ENCODE peak calls at places on chromosomes 16 and 17, in four cellular contexts. G is K562, H is SK-N-SH, N is GM12878. E is an unnamed sample.

GRCh38 chr17:17403899-17404576 is 72.8 kb upstream of the MED9 start:
- DNase-seq in G (no peak), H (peak), N (no peak), E (no peak)

GRCh38 chr17:78289802-78290363 is 58.5 kb downstream of the TMEM235 start:
- DNase-seq in H (peak), G (peak), N (peak), E (peak)

GRCh38 chr17:39757931-39758873 is 20.5 kb downstream of the GRB7 start:
- DNase-seq in G (no peak), H (no peak), N (peak), E (no peak)

GRCh38 chr17:17568772-17569195 is 22.7 kb downstream of the PEMT start:
- DNase-seq in H (peak), G (peak), N (no peak), E (peak)

GRCh38 chr16:88285514-88285822 is 97.3 kb upstream of the ZNF469 start:
- DNase-seq in G (no peak), H (no peak), N (no peak), E (no peak)

GRCh38 chr16:24677388-24677787 is 52.1 kb upstream of the TNRC6A start:
- DNase-seq in H (no peak), N (no peak), G (no peak), E (no peak)

GRCh38 chr17:79316805-79317204 is 242.2 kb downstream of the ENGASE start:
- DNase-seq in N (no peak), H (no peak), G (no peak), E (no peak)

GRCh38 chr16:88715312-88716190 is 9.2 kb downstream of the CTU2 start:
- DNase-seq in G (no peak), H (no peak), N (no peak), E (no peak)

GRCh38 chr17:65184235-65184959 is 47.2 kb downstream of the RGS9 start:
- DNase-seq in N (no peak), G (no peak), H (peak), E (no peak)

GRCh38 chr17:27445971-27446370 is 10.3 kb upstream of the KSR1 start:
- DNase-seq in N (no peak), H (no peak), G (no peak), E (no peak)

GRCh38 chr16:53779186-53779585 is 75.2 kb downstream of the FTO start:
- DNase-seq in H (no peak), N (no peak), G (no peak), E (no peak)

GRCh38 chr17:16938496-16939270 is 33.2 kb downstream of the TNFRSF13B start:
- DNase-seq in N (no peak), H (no peak), G (no peak), E (no peak)

GRCh38 chr17:76232342-76232741 is 8.0 kb downstream of the RNF157 start:
- DNase-seq in G (no peak), H (no peak), N (no peak), E (no peak)

GRCh38 chr17:49746791-49747490 is 17.0 kb downstream of the FAM117A start:
- DNase-seq in G (no peak), N (peak), H (no peak), E (no peak)

GRCh38 chr17:28925912-28926365 is 23.1 kb upstream of the DHRS13 start:
- DNase-seq in H (no peak), G (peak), N (peak), E (no peak)

GRCh38 chr17:10114931-10115535 is 83.4 kb downstream of the GAS7 start:
- DNase-seq in N (peak), G (no peak), H (peak), E (no peak)

GRCh38 chr17:28725166-28725659 is 820 bp downstream of the TLCD1 start:
- DNase-seq in G (peak), H (no peak), N (no peak), E (no peak)

GRCh38 chr16:56793504-56793903 is 63.6 kb downstream of the NUP93 start:
- DNase-seq in N (no peak), G (peak), H (no peak), E (no peak)

GRCh38 chr17:64269687-64270649 is 6.9 kb upstream of the TEX2 start:
- DNase-seq in H (peak), N (no peak), G (no peak), E (no peak)

GRCh38 chr17:77811521-77811920 is 147.0 kb upstream of the TNRC6C start:
- DNase-seq in N (no peak), H (no peak), G (no peak), E (no peak)

GRCh38 chr16:83328936-83329335 is 478.8 kb upstream of the HSBP1 start:
- DNase-seq in H (no peak), G (no peak), N (no peak), E (no peak)

GRCh38 chr16:11389631-11390565 is 44.6 kb downstream of the RMI2 start:
- DNase-seq in G (no peak), N (no peak), H (peak), E (no peak)

GRCh38 chr17:78774956-78775571 is 7.0 kb downstream of the CYTH1 start:
- DNase-seq in G (no peak), H (no peak), N (no peak), E (no peak)

GRCh38 chr17:39634384-39634871 is 2.5 kb upstream of the STARD3 start:
- DNase-seq in G (peak), N (no peak), H (peak), E (no peak)

GRCh38 chr16:54936086-54936978 is 5.7 kb downstream of the IRX5 start:
- DNase-seq in N (no peak), G (no peak), H (no peak), E (no peak)

GRCh38 chr17:2391597-2392251 is 9.1 kb downstream of the MNT start:
- DNase-seq in N (no peak), H (no peak), G (no peak), E (no peak)

GRCh38 chr16:84545114-84545737 is 40.8 kb upstream of the MEAK7 start:
- DNase-seq in G (no peak), H (no peak), N (no peak), E (no peak)

GRCh38 chr17:59439261-59439660 is 107.8 kb downstream of the YPEL2 start:
- DNase-seq in H (no peak), G (no peak), N (no peak), E (no peak)

GRCh38 chr17:48639136-48639535 is 13.0 kb upstream of the HOXB9 start:
- DNase-seq in H (no peak), N (no peak), G (peak), E (no peak)

GRCh38 chr16:85069171-85069570 is 41.6 kb downstream of the KIAA0513 start:
- DNase-seq in G (no peak), H (no peak), N (no peak), E (no peak)

GRCh38 chr16:6611535-6611934 is 721.1 kb upstream of the RBFOX1 start:
- DNase-seq in H (no peak), G (peak), N (no peak), E (peak)

GRCh38 chr16:65120811-65121721 is 797 bp downstream of the CDH11 start:
- DNase-seq in N (no peak), H (peak), G (no peak), E (no peak)

GRCh38 chr16:3691778-3692177 is 25.5 kb downstream of the TRAP1 start:
- DNase-seq in N (no peak), G (no peak), H (no peak), E (no peak)

GRCh38 chr17:49409066-49409465 is 5.6 kb downstream of the PHB1 start:
- DNase-seq in G (no peak), N (no peak), H (no peak), E (no peak)

GRCh38 chr17:1779571-1780074 is 17.8 kb downstream of the SERPINF1 start:
- DNase-seq in G (no peak), N (no peak), H (peak), E (no peak)

GRCh38 chr16:10946308-10946707 is 1.9 kb downstream of the CLEC16A start:
- DNase-seq in H (no peak), N (no peak), G (no peak), E (no peak)

GRCh38 chr16:53817812-53818211 is 113.9 kb downstream of the FTO start:
- DNase-seq in N (no peak), G (no peak), H (peak), E (no peak)

GRCh38 chr16:24748242-24748641 is 18.8 kb downstream of the TNRC6A start:
- DNase-seq in G (peak), H (no peak), N (no peak), E (no peak)

GRCh38 chr17:6507535-6507934 is 48.8 kb downstream of the PITPNM3 start:
- DNase-seq in N (no peak), G (no peak), H (no peak), E (no peak)
- TF ChIP-seq NRF1 in N (no peak), G (no peak), H (no peak), E (no peak)

GRCh38 chr16:35754391-35755369 is 2295.3 kb downstream of the TP53TG3F start:
- DNase-seq in G (no peak), H (no peak), N (no peak), E (no peak)

GRCh38 chr16:35752012-35752772 is 2292.8 kb downstream of the TP53TG3F start:
- DNase-seq in H (no peak), G (no peak), N (no peak), E (no peak)

GRCh38 chr16:35753559-35754390 is 2294.4 kb downstream of the TP53TG3F start:
- DNase-seq in G (no peak), H (no peak), N (no peak), E (no peak)

GRCh38 chr16:35751191-35751941 is 2292.0 kb downstream of the TP53TG3F start:
- DNase-seq in H (no peak), G (no peak), N (no peak), E (no peak)

DNA sequence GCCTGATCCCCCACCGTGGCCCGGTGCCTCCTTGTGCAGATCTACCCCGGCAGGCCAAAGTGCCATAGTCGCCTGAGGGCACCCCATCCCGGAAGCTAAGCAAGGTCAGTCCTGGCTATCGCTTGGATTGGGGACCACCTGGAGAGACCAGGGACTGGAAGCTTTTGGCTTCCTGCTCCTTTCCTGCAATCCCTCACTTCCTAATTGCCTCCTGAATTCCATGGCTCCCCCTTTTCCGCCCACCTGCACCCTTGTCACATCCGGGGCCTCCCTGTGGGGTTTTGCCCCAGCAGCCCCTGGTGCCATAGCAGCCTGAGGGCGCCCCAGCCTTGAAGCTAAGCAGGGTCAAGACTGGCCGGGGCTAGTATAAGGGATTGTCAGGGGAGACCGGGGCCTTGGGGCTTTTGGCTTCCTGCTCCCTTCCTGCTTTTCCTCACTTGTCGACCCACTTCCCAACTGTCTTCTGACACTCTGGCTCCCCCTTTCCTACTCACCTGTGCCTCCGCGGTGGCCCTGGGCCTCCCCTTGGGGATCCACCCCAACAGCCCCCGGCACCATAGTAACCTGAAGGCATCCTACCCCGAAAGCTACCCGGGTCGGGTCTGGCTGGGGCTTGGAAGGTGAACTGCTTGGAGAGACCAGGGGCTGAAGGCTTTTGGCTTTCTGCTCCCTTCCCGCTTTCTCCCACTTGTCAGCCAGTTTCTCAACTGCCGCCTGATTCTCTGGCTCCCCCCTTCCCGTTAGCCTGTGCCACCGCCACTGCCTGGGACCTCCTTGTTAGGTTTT is 2293.6 kb downstream of the TP53TG3F start:
- DNase-seq in N (no peak), G (no peak), H (no peak), E (no peak)
- TF ChIP-seq NRF1 in N (no peak), G (no peak), H (no peak), E (no peak)

DNA sequence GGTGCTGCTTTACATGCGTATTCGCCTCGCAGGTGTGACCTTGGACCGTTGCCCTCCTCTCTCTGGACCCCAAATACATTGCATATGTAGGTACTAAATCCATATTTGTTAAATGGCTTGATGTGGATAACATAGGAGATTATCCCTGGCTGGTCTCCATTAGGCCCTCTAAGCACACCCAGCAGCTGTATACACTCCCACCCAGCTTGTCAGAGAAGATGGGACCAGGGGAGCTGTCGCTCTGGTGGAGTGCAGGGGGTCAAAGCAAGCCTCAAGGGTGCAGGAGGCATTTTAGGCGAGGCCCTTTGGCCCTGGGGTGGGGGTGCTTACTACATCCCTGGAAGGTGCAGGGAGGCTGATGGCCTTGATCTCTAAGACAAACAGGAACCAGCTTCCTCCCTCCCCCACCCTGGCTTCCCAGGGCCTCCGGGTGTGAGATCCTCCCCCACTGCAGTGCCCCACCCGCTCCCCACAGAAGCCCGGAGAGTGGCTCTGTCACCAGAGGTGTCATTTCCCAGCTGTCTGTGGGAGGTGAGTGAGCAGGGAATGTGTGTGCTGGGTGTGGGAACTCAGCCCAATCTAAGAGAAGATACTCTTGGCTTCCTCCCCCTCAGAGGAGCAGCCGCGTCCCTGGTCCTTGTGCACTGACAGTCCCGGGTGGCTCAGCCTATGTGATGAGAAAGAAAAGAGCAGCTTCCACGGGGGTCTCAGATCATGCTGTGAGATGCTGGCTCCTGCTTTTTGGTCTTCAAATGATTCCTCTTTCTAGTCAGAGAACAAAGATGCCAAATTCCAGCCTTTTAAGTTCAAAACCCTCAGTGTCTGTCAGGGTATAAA is 1.4 kb upstream of the VAMP2 start:
- DNase-seq in G (peak), N (no peak), H (no peak), E (no peak)
- TF ChIP-seq NRF1 in G (peak), N (no peak), H (no peak), E (no peak)

GRCh38 chr17:61454932-61455753 is 2.9 kb downstream of the TBX4 start:
- DNase-seq in G (no peak), H (no peak), N (no peak), E (no peak)

GRCh38 chr17:61455754-61456681 is 3.8 kb downstream of the TBX4 start:
- DNase-seq in H (no peak), G (no peak), N (no peak), E (no peak)

GRCh38 chr17:61453563-61453962 is 1.3 kb downstream of the TBX4 start:
- DNase-seq in G (no peak), H (no peak), N (no peak), E (no peak)

GRCh38 chr17:61452301-61453290 is at the start of gene TBX4:
- DNase-seq in G (no peak), N (no peak), H (no peak), E (no peak)

DNA sequence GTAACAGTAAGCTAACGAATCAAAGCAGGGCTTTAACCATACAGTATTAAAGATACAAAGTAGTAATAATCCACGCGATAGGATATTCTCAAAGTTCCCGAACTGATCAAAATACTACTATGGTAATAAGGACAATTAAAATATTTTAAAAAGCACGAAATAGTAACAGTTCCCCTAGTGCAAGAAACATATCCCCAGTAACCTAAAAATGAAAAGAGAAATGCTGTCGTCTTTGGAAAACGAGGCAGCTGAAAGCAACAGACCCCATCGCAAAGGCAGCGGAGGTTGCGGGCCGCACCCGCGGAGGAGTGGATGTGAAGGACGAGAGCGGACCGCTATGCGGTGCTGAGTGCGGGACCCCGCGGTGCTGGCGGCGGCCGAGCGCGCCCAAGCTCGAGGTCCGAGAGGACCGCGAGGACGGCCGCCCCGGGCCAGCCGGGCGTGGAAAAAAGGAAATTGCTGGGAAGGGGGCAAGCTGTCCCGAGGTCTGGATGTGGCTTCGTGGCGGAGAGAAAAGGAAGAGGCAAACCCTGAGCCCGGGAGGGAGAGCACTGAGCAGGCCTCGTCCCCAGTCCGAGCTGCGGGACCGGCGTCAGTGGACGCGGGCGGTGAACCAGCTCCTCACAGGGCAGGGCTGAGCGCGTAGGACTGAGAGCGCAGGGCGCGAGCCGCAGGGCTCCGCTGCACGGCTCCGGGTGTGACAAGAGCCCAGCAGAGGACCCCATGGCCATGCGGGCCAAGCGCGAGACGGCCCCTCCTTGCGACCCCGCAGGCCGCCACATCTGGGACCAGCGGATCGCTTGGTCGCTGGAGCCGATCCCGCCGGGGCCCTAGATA is 2.1 kb downstream of the TBX4 start:
- DNase-seq in N (no peak), H (no peak), G (no peak), E (no peak)
- TF ChIP-seq NRF1 in N (no peak), H (no peak), G (no peak), E (no peak)

GRCh38 chr17:69031839-69032238 is 28.9 kb downstream of the ABCA9 start:
- DNase-seq in G (no peak), H (no peak), N (no peak), E (no peak)
- TF ChIP-seq NRF1 in G (no peak), H (no peak), N (no peak), E (no peak)

GRCh38 chr17:42249681-42250446 is 26.3 kb downstream of the STAT5B start:
- DNase-seq in H (no peak), G (no peak), N (peak), E (no peak)
- TF ChIP-seq NRF1 in H (no peak), G (no peak), N (no peak), E (no peak)

E was measured in H1.